ENCODE peak calls at places on chromosomes 3 and 15, in six cellular contexts. P is heart left ventricle, J is A549, M is right lobe of liver, Y is GM12878, I is HCT116. D is an unnamed sample.

GRCh38 chr15:32908135-32908801 is 190.5 kb downstream of the GREM1 start:
- ATAC-seq in P (peak; percentile 38), J (no peak), M (peak; percentile 39), Y (peak; percentile 95), I (no peak), D (peak; percentile 80)

GRCh38 chr15:67967871-67968423 is 86.2 kb upstream of the PIAS1 start:
- ATAC-seq in P (peak; percentile 98), J (peak; percentile 34), M (peak; percentile 74), Y (peak; percentile 94), I (peak; percentile 58), D (peak; percentile 96)

GRCh38 chr3:193343726-193344222 is 34.8 kb downstream of the ATP13A5 start:
- ATAC-seq in P (no peak), J (no peak), M (no peak), Y (no peak), I (no peak), D (no peak)

GRCh38 chr15:27889258-27889657 is 209.9 kb downstream of the OCA2 start:
- ATAC-seq in P (no peak), J (no peak), M (no peak), Y (no peak), I (no peak), D (no peak)

GRCh38 chr3:85394424-85394823 is 435.6 kb downstream of the CADM2 start:
- ATAC-seq in P (no peak), J (no peak), M (no peak), Y (no peak), I (no peak), D (no peak)

GRCh38 chr3:45362161-45362560 is 26.2 kb upstream of the LARS2 start:
- ATAC-seq in P (no peak), J (no peak), M (no peak), Y (no peak), I (no peak), D (no peak)

GRCh38 chr3:41102750-41103149 is 96.6 kb upstream of the CTNNB1 start:
- ATAC-seq in P (peak; percentile 67), J (no peak), M (no peak), Y (no peak), I (no peak), D (no peak)

GRCh38 chr3:126126292-126126691 is 42.4 kb upstream of the SLC41A3 start:
- ATAC-seq in P (peak; percentile 5), J (no peak), M (no peak), Y (no peak), I (no peak), D (no peak)

GRCh38 chr15:88635343-88635742 is 3.5 kb upstream of the ISG20 start:
- ATAC-seq in P (no peak), J (no peak), M (no peak), Y (peak; percentile 31), I (no peak), D (no peak)

GRCh38 chr3:103513003-103513402 is 1078.2 kb downstream of the ZPLD1 start:
- ATAC-seq in P (no peak), J (no peak), M (no peak), Y (peak; percentile 34), I (no peak), D (no peak)

GRCh38 chr3:29026959-29027358 is 253.9 kb upstream of the RBMS3 start:
- ATAC-seq in P (no peak), J (no peak), M (no peak), Y (peak; percentile 63), I (no peak), D (no peak)

GRCh38 chr15:41233367-41233771 is 2.3 kb downstream of the CHP1 start:
- ATAC-seq in P (no peak), J (no peak), M (peak; percentile 15), Y (no peak), I (no peak), D (no peak)

GRCh38 chr15:92958105-92958504 is 58.0 kb downstream of the CHD2 start:
- ATAC-seq in P (no peak), J (no peak), M (no peak), Y (no peak), I (no peak), D (no peak)

GRCh38 chr3:121730940-121731687 is 18.4 kb downstream of the GOLGB1 start:
- ATAC-seq in P (peak; percentile 66), J (no peak), M (no peak), Y (no peak), I (no peak), D (no peak)

GRCh38 chr3:139140553-139140952 is 95.9 kb upstream of the PRR23C start:
- ATAC-seq in P (no peak), J (no peak), M (no peak), Y (no peak), I (no peak), D (no peak)

GRCh38 chr3:39808467-39809180 is 785 bp upstream of the MYRIP start:
- ATAC-seq in P (peak; percentile 29), J (peak; percentile 14), M (peak; percentile 6), Y (no peak), I (no peak), D (peak; percentile 26)

GRCh38 chr3:185678027-185678426 is 91.9 kb downstream of the SENP2 start:
- ATAC-seq in P (no peak), J (no peak), M (no peak), Y (no peak), I (no peak), D (no peak)

GRCh38 chr15:54604963-54605362 is 591.8 kb downstream of the RSL24D1 start:
- ATAC-seq in P (no peak), J (no peak), M (no peak), Y (no peak), I (no peak), D (no peak)

GRCh38 chr3:16917256-16917935 is 32.6 kb downstream of the PLCL2 start:
- ATAC-seq in P (peak; percentile 71), J (peak; percentile 71), M (peak; percentile 56), Y (peak; percentile 12), I (peak; percentile 50), D (no peak)

GRCh38 chr3:5332270-5332956 is 144.9 kb downstream of the EDEM1 start:
- ATAC-seq in P (no peak), J (no peak), M (no peak), Y (peak; percentile 60), I (no peak), D (no peak)

GRCh38 chr3:112463250-112463649 is 36.0 kb downstream of the BTLA start:
- ATAC-seq in P (no peak), J (no peak), M (no peak), Y (peak; percentile 48), I (no peak), D (no peak)

GRCh38 chr15:71201471-71201870 is 86.2 kb downstream of the THSD4 start:
- ATAC-seq in P (no peak), J (no peak), M (no peak), Y (no peak), I (no peak), D (no peak)

GRCh38 chr15:101242160-101242998 is 9.5 kb downstream of the CHSY1 start:
- ATAC-seq in P (peak; percentile 67), J (no peak), M (peak; percentile 68), Y (peak; percentile 77), I (no peak), D (no peak)

GRCh38 chr3:126395846-126396513 is 1.3 kb downstream of the CFAP100 start:
- ATAC-seq in P (no peak), J (no peak), M (no peak), Y (no peak), I (no peak), D (no peak)

GRCh38 chr3:130345487-130346079 is at the start of gene COL6A5:
- ATAC-seq in P (no peak), J (no peak), M (no peak), Y (no peak), I (no peak), D (no peak)
- H3K4me3 ChIP-seq in P (no peak within 1 kb of the TSS), J (no peak within 1 kb of the TSS), M (no peak within 1 kb of the TSS), Y (no peak within 1 kb of the TSS), I (no peak within 1 kb of the TSS), D (no peak within 1 kb of the TSS)

GRCh38 chr15:90015749-90016148 is 14.6 kb downstream of the ZNF710 start:
- ATAC-seq in P (no peak), J (no peak), M (no peak), Y (no peak), I (no peak), D (no peak)
- TF ChIP-seq POLR2A in P (no peak), J (no peak), M (no peak), Y (no peak), I (no peak), D (no peak)

GRCh38 chr15:96324900-96325299 is 5.6 kb upstream of the NR2F2 start:
- ATAC-seq in P (no peak), J (no peak), M (no peak), Y (no peak), I (no peak), D (no peak)
- H3K4me3 ChIP-seq in P (peak overlapping the region; percentile 78), J (no peak overlapping the region), M (peak overlapping the region; percentile 70), Y (no peak overlapping the region), I (peak overlapping the region; percentile 74), D (peak overlapping the region; percentile 87)

GRCh38 chr3:50227390-50228183 is 8.4 kb upstream of the GNAI2 start:
- ATAC-seq in P (peak; percentile 94), J (peak; percentile 89), M (peak; percentile 84), Y (peak; percentile 91), I (peak; percentile 86), D (peak; percentile 92)
- TF ChIP-seq POLR2A in P (peak; percentile 45), J (no peak), M (no peak), Y (peak; percentile 75), I (peak; percentile 62), D (peak; percentile 36)

GRCh38 chr3:42610978-42611377 is 10.5 kb downstream of the NKTR start:
- ATAC-seq in P (no peak), J (no peak), M (no peak), Y (peak; percentile 30), I (no peak), D (no peak)
- H3K4me3 ChIP-seq in P (no peak overlapping the region), J (no peak overlapping the region), M (no peak overlapping the region), Y (no peak overlapping the region), I (no peak overlapping the region), D (no peak overlapping the region)

DNA sequence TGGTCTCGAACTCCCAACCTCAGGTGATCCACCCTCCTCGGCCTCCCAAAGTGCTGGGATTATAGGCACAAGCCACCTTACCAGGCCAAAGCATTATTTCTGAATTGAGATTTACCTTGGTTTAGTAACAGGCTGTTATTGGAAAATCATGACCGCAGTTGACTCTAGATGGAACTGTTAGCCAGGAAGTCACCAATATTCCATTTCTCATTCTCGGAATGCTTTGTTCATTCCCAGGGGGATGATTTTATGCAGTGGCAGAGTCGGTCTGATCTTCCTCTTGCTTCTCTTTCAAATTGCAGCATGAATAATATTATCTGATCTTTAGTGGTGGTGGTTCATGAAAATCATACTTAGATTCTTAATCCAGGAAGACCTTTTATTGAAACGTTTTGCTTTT is 195.5 kb upstream of the MBNL1 start:
- ATAC-seq in P (no peak), J (no peak), M (no peak), Y (no peak), I (no peak), D (no peak)
- TF ChIP-seq POLR2A in P (no peak), J (no peak), M (no peak), Y (no peak), I (no peak), D (no peak)

GRCh38 chr3:35484939-35485605 is 154.3 kb upstream of the ARPP21 start:
- ATAC-seq in P (no peak), J (no peak), M (no peak), Y (no peak), I (no peak), D (no peak)
- H3K4me3 ChIP-seq in P (no peak overlapping the region), J (no peak overlapping the region), M (no peak overlapping the region), Y (no peak overlapping the region), I (no peak overlapping the region), D (no peak overlapping the region)